ENCODE peak calls at places on chromosome 2, in six cellular contexts. T is right lobe of liver, H is MM.1S, R is heart left ventricle, J is fibroblast of villous mesenchyme, I is BJ. O is an unnamed sample.

GRCh38 chr2:62010632-62011276 is 105.3 kb downstream of the COMMD1 start:
- DNase-seq in R (no peak), H (no peak), J (no peak), I (no peak), T (no peak), O (no peak)

GRCh38 chr2:230417436-230417835 is 1.4 kb downstream of the SP100 start:
- DNase-seq in T (no peak), H (no peak), J (no peak), R (no peak), I (no peak), O (no peak)

GRCh38 chr2:199201539-199201938 is 256.2 kb downstream of the SATB2 start:
- DNase-seq in I (no peak), R (no peak), J (no peak), H (no peak), T (no peak), O (no peak)

GRCh38 chr2:226758886-226759660 is 40.5 kb downstream of the IRS1 start:
- DNase-seq in T (no peak), I (peak; percentile 51), H (no peak), J (peak; percentile 89), R (no peak), O (peak; percentile 88)

GRCh38 chr2:169343202-169343601 is 19.1 kb downstream of the LRP2 start:
- DNase-seq in H (no peak), R (no peak), J (no peak), T (no peak), I (no peak), O (no peak)

GRCh38 chr2:161199885-161200284 is 39.7 kb downstream of the TANK start:
- DNase-seq in I (no peak), T (no peak), H (no peak), R (no peak), J (no peak), O (no peak)

GRCh38 chr2:51219468-51219867 is 187.5 kb upstream of the NRXN1 start:
- DNase-seq in H (no peak), R (no peak), T (no peak), J (no peak), I (no peak), O (peak; percentile 76)

GRCh38 chr2:145503511-145503910 is 983.6 kb upstream of the ZEB2 start:
- DNase-seq in I (no peak), T (no peak), H (no peak), R (no peak), J (peak; percentile 13), O (no peak)

GRCh38 chr2:208311321-208311720 is 45.3 kb downstream of the PIKFYVE start:
- DNase-seq in I (no peak), T (no peak), H (no peak), R (no peak), J (no peak), O (no peak)

GRCh38 chr2:26235089-26235488 is 9.3 kb downstream of the HADHA start:
- DNase-seq in H (no peak), T (no peak), J (peak; percentile 15), I (no peak), R (no peak), O (peak; percentile 14)

GRCh38 chr2:164504253-164504652 is 117.0 kb downstream of the GRB14 start:
- DNase-seq in R (no peak), T (no peak), H (no peak), J (no peak), I (no peak), O (no peak)

GRCh38 chr2:140502951-140503630 is 1627.7 kb downstream of the LRP1B start:
- DNase-seq in H (peak; percentile 32), T (no peak), R (no peak), I (peak; percentile 21), J (peak; percentile 0), O (peak; percentile 69)

GRCh38 chr2:207801259-207801658 is 31.6 kb upstream of the FZD5 start:
- DNase-seq in J (no peak), T (no peak), R (no peak), I (no peak), H (no peak), O (no peak)

GRCh38 chr2:46923011-46923669 is 7.5 kb upstream of the MCFD2 start:
- DNase-seq in H (no peak), R (no peak), I (no peak), T (no peak), J (no peak), O (no peak)

GRCh38 chr2:196955036-196955435 is 28.5 kb upstream of the PGAP1 start:
- DNase-seq in I (no peak), J (no peak), R (no peak), T (no peak), H (no peak), O (no peak)

GRCh38 chr2:123103902-123104301 is 921.2 kb upstream of the CNTNAP5 start:
- DNase-seq in T (no peak), J (no peak), I (no peak), H (no peak), R (no peak), O (no peak)

GRCh38 chr2:134391751-134392160 is 137.9 kb downstream of the MGAT5 start:
- DNase-seq in R (no peak), T (no peak), J (peak; percentile 35), H (peak; percentile 84), I (no peak), O (peak; percentile 53)

GRCh38 chr2:191933307-191934105 is 86.6 kb upstream of the CAVIN2 start:
- DNase-seq in I (no peak), J (no peak), R (no peak), H (peak; percentile 39), T (no peak), O (no peak)

GRCh38 chr2:227655454-227655853 is 11.2 kb upstream of the SCYGR5 start:
- DNase-seq in R (no peak), J (peak; percentile 90), I (peak; percentile 56), H (no peak), T (no peak), O (peak; percentile 91)

GRCh38 chr2:174675615-174676014 is 78.0 kb upstream of the WIPF1 start:
- DNase-seq in J (no peak), I (no peak), R (no peak), H (no peak), T (no peak), O (no peak)

GRCh38 chr2:191264647-191265079 is 19.5 kb downstream of the MYO1B start:
- DNase-seq in H (no peak), I (peak; percentile 80), R (peak; percentile 48), T (peak; percentile 62), J (peak; percentile 76), O (peak; percentile 88)

GRCh38 chr2:150532883-150533282 is 45.4 kb upstream of the RND3 start:
- DNase-seq in I (peak; percentile 70), T (no peak), R (no peak), H (no peak), J (peak; percentile 58), O (peak; percentile 84)

GRCh38 chr2:239382384-239382880 is 18.4 kb downstream of the HDAC4 start:
- DNase-seq in J (no peak), I (no peak), R (peak; percentile 5), H (no peak), T (no peak), O (no peak)

GRCh38 chr2:239824051-239824694 is 201.0 kb downstream of the NDUFA10 start:
- DNase-seq in I (no peak), T (peak; percentile 22), R (no peak), H (peak; percentile 81), J (peak; percentile 7), O (peak; percentile 5)

GRCh38 chr2:128377071-128377910 is 58.6 kb upstream of the HS6ST1 start:
- DNase-seq in T (peak; percentile 35), I (no peak), J (no peak), R (no peak), H (no peak), O (no peak)

GRCh38 chr2:158760887-158761286 is 34.2 kb upstream of the DAPL1 start:
- DNase-seq in J (no peak), I (no peak), T (no peak), H (no peak), R (peak; percentile 32), O (no peak)

GRCh38 chr2:64359892-64360657 is 93.9 kb upstream of the LGALSL start:
- DNase-seq in J (peak; percentile 81), H (peak; percentile 36), R (peak; percentile 87), T (peak; percentile 59), I (peak; percentile 66), O (peak; percentile 90)

GRCh38 chr2:222038086-222038802 is 260.6 kb downstream of the PAX3 start:
- DNase-seq in I (no peak), H (peak; percentile 37), T (no peak), J (peak; percentile 14), R (no peak), O (peak; percentile 8)
- TF ChIP-seq CTCF in I (peak; percentile 50), H (peak; percentile 37), T (peak; percentile 32), J (peak; percentile 48), R (peak; percentile 27), O (peak; percentile 20)

GRCh38 chr2:132884292-132884691 is 214.3 kb upstream of the LYPD1 start:
- DNase-seq in R (no peak), I (no peak), H (no peak), T (no peak), J (no peak), O (no peak)
- H3K4me3 ChIP-seq in R (no peak overlapping the region), I (no peak overlapping the region), H (no peak overlapping the region), T (no peak overlapping the region), J (no peak overlapping the region), O (no peak overlapping the region)

GRCh38 chr2:99444222-99444621 is 45.6 kb downstream of the REV1 start:
- DNase-seq in T (no peak), J (no peak), H (peak; percentile 71), R (no peak), I (no peak), O (no peak)

GRCh38 chr2:99448556-99448955 is 41.3 kb downstream of the REV1 start:
- DNase-seq in T (no peak), I (no peak), J (peak; percentile 52), H (no peak), R (no peak), O (peak; percentile 74)

GRCh38 chr2:99445065-99445464 is 44.8 kb downstream of the REV1 start:
- DNase-seq in H (no peak), J (peak; percentile 55), R (no peak), I (no peak), T (no peak), O (no peak)

GRCh38 chr2:99439989-99440388 is 49.8 kb downstream of the REV1 start:
- DNase-seq in T (no peak), J (no peak), R (no peak), H (no peak), I (no peak), O (no peak)

DNA sequence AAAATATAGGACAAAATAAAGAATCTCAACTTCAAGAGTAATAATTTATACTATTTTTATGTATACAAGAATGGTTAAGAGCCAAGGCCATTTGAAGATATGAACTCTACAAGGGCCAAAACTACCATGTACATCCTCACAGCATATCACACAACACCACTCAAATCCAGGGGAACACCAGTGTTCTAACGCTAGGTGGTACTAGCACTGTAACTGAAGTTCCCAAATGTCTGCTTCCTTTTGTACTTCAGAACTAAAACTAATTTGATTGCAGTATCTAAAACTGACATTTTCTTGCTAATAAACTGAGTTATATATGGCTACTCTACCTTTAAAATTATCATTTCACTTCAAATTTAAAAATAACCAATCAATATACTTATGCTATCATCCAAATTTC is 47.0 kb downstream of the REV1 start:
- DNase-seq in I (no peak), T (no peak), R (no peak), J (no peak), H (no peak), O (peak; percentile 40)
- TF ChIP-seq CTCF in I (peak; percentile 19), T (peak; percentile 27), R (peak; percentile 46), J (peak; percentile 44), H (no peak), O (peak; percentile 33)

DNA sequence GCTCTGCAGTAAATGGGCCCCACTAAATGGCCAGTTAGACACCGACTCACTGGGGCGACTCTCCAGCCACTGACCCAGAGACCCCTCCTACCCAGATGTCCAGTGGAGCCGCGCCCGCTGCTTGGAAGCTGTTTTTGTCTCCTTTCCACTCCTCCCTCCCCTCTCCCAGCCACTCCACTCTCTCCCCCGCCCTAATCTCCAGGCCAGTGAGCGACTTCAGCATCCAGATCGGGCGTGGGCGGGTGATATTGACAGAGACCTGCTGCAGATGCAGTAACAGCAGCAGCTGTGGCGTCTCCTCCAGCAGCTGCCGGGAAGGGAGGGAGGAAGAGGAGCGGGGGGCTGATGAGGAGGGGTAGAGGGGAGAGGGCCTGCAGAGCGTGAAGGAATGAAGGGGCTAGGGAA is at the start of gene SCN7A:
- DNase-seq in T (peak; percentile 43), J (peak; percentile 27), I (no peak), R (peak; percentile 91), H (no peak), O (peak; percentile 57)
- H3K4me3 ChIP-seq in T (no peak within 1 kb of the TSS), J (no peak within 1 kb of the TSS), I (no peak within 1 kb of the TSS), R (peak within 1 kb of the TSS; percentile 64), H (no peak within 1 kb of the TSS), O (peak within 1 kb of the TSS; percentile 30)

O was measured in cardiac fibroblast.